ENCODE peak calls at places on chromosomes 4 and X, in six cellular contexts. B is GM12878, S is endothelial cell of umbilical vein, Q is spleen, W is body of pancreas, L is ovary. K is an unnamed sample.

GRCh38 chr4:100633269-100633668 is 115.4 kb upstream of the EMCN start:
- DNase-seq in Q (no peak), S (no peak), B (no peak), W (no peak), L (no peak), K (no peak)

GRCh38 chr4:5082381-5082780 is 31.1 kb downstream of the STK32B start:
- DNase-seq in Q (no peak), W (no peak), B (no peak), L (no peak), S (peak; percentile 33), K (no peak)

GRCh38 chr4:118736867-118737266 is 51.7 kb downstream of the METTL14 start:
- DNase-seq in Q (no peak), S (no peak), B (no peak), W (no peak), L (no peak), K (no peak)

GRCh38 chrX:3678287-3678686 is 35.2 kb downstream of the PRKX start:
- DNase-seq in Q (no peak), B (no peak), S (no peak), W (no peak), L (no peak), K (no peak)

GRCh38 chrX:110175146-110175545 is 142.7 kb downstream of the AMMECR1 start:
- DNase-seq in Q (peak; percentile 45), B (no peak), S (no peak), W (no peak), L (no peak), K (peak; percentile 85)

GRCh38 chr4:153782567-153782966 is 6.3 kb downstream of the SFRP2 start:
- DNase-seq in B (no peak), S (no peak), W (no peak), L (no peak), Q (no peak), K (peak; percentile 28)

GRCh38 chr4:147550626-147551250 is 66.5 kb upstream of the TMEM184C start:
- DNase-seq in L (no peak), W (no peak), S (peak; percentile 5), Q (no peak), B (peak; percentile 24), K (no peak)

GRCh38 chr4:182642831-182643230 is 274.4 kb downstream of the DCTD start:
- DNase-seq in L (no peak), B (no peak), Q (no peak), W (no peak), S (peak; percentile 54), K (peak; percentile 21)

GRCh38 chr4:27913738-27914137 is 1053.1 kb downstream of the STIM2 start:
- DNase-seq in L (no peak), Q (no peak), B (no peak), W (no peak), S (no peak), K (no peak)

GRCh38 chrX:130933358-130933757 is 30.3 kb upstream of the ENOX2 start:
- DNase-seq in B (no peak), L (no peak), S (no peak), W (no peak), Q (no peak), K (peak; percentile 16)

GRCh38 chr4:168743576-168743975 is 246.7 kb downstream of the PALLD start:
- DNase-seq in B (no peak), W (no peak), Q (no peak), L (no peak), S (no peak), K (no peak)

GRCh38 chr4:123744664-123745290 is 348.2 kb downstream of the SPRY1 start:
- DNase-seq in Q (no peak), S (peak; percentile 6), W (peak; percentile 6), B (no peak), L (peak; percentile 25), K (peak; percentile 44)

GRCh38 chr4:16597829-16598228 is 300.6 kb downstream of the LDB2 start:
- DNase-seq in Q (no peak), S (peak; percentile 95), L (no peak), B (no peak), W (no peak), K (no peak)

GRCh38 chr4:84966382-84967291 is at the start of gene WDFY3:
- DNase-seq in B (no peak), Q (peak; percentile 91), L (peak; percentile 81), W (peak; percentile 81), S (peak; percentile 85), K (peak; percentile 89)

GRCh38 chrX:80335062-80335830 is 85.0 kb upstream of the TENT5D start:
- DNase-seq in Q (peak; percentile 62), W (peak; percentile 74), S (no peak), B (no peak), L (peak; percentile 75), K (no peak)

GRCh38 chr4:54228563-54229501 is at the start of gene PDGFRA:
- DNase-seq in W (peak; percentile 39), Q (no peak), S (no peak), B (no peak), L (peak; percentile 88), K (no peak)

GRCh38 chr4:88225216-88226107 is 58.9 kb downstream of the PPM1K start:
- DNase-seq in W (no peak), S (peak; percentile 91), L (no peak), B (no peak), Q (no peak), K (no peak)

GRCh38 chr4:41693629-41694028 is 54.9 kb downstream of the PHOX2B start:
- DNase-seq in S (peak; percentile 38), W (no peak), Q (no peak), B (no peak), L (no peak), K (peak; percentile 57)

GRCh38 chrX:70973221-70973620 is 42.3 kb upstream of the SLC7A3 start:
- DNase-seq in L (no peak), B (no peak), W (no peak), Q (no peak), S (no peak), K (no peak)

GRCh38 chr4:152738812-152739211 is 40.7 kb downstream of the TIGD4 start:
- DNase-seq in L (no peak), S (no peak), W (no peak), B (no peak), Q (no peak), K (no peak)

GRCh38 chr4:123954220-123954619 is 557.6 kb downstream of the SPRY1 start:
- DNase-seq in Q (no peak), L (no peak), S (no peak), B (no peak), W (no peak), K (no peak)

GRCh38 chr4:25321703-25322102 is 9.1 kb downstream of the ZCCHC4 start:
- DNase-seq in L (no peak), S (no peak), B (no peak), Q (no peak), W (no peak), K (no peak)

GRCh38 chr4:23972805-23973204 is 83.0 kb upstream of the PPARGC1A start:
- DNase-seq in W (no peak), S (no peak), B (no peak), Q (no peak), L (no peak), K (no peak)

GRCh38 chrX:78199851-78200250 is 60.4 kb upstream of the TAF9B start:
- DNase-seq in Q (no peak), W (no peak), L (no peak), S (peak; percentile 21), B (no peak), K (peak; percentile 38)

GRCh38 chrX:103878466-103879151 is 46.6 kb upstream of the RAB9B start:
- DNase-seq in Q (no peak), S (peak; percentile 6), L (no peak), W (no peak), B (no peak), K (no peak)

DNA sequence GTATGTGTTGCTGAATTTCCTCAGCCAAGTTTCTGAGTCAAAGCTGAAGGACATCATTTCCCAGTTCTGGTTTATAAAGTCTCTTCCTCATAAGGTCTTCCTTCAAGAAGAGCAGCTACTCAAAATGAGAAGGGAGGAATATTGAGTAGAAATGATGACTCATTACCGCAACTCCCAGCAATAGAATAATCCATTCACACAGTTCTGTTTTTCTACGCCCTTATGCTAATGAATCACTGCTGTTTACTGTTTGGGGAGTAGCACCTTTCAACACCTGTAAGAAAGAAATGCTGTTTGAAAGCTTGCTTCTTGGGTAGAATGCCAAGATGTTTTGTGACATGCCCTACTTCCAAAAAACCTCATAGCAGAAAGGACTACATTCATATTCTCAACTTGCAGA is 147.3 kb upstream of the BANK1 start:
- DNase-seq in S (no peak), W (no peak), L (no peak), B (no peak), Q (no peak), K (peak; percentile 3)
- H3K4me3 ChIP-seq in S (no peak overlapping the region), W (no peak overlapping the region), L (no peak overlapping the region), B (no peak overlapping the region), Q (no peak overlapping the region), K (no peak overlapping the region)

GRCh38 chr4:3437998-3438846 is 3.5 kb upstream of the HGFAC start:
- DNase-seq in W (no peak), Q (no peak), B (no peak), S (no peak), L (no peak), K (no peak)

GRCh38 chr4:3436048-3436797 is 5.5 kb upstream of the HGFAC start:
- DNase-seq in B (no peak), W (no peak), L (no peak), Q (no peak), S (no peak), K (no peak)

GRCh38 chr4:3435684-3435956 is 6.1 kb upstream of the HGFAC start:
- DNase-seq in L (no peak), B (no peak), W (no peak), S (no peak), Q (no peak), K (no peak)

GRCh38 chr4:3437582-3437936 is 4.2 kb upstream of the HGFAC start:
- DNase-seq in B (no peak), W (no peak), Q (no peak), L (no peak), S (no peak), K (no peak)

DNA sequence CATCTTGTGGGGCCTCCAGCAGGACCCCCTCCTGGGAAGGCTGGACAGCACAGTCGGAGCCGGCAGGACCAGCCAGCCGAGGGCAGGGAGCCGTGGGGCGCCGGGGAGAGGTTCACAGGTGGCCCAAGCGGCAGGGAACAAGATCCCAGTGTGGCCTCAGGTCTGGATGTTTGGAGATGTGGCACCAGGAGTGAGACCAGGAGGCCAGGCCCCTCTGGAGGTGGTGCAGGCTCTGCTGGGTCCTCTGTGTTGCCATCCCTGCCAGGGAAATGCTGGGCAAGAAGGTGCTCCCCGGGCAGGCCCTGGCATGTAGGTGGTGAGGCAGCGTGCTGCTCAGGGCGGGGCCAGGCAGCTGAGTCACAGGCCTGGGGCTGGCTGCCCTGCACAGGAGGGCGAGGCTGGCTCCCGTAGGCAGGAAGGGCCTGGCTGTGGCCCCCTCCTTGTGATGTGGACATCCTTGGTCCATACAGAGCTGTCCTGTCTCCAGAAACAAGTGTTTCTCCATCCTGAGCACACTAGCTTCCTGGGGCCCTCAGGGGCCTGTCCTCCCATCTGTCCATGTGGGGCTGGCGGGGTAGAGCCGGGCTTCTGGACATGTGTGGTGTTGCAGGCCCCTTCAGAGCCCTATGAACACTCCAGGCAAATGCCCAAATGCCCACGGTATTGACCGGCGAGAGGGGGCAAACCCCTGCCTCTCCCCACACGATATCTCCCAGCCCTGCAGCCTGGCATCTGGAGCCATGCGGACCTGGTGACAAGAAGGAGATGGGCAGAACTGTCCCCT is 4.8 kb upstream of the HGFAC start:
- DNase-seq in S (peak; percentile 46), B (peak; percentile 4), Q (no peak), L (no peak), W (peak; percentile 34), K (no peak)
- TF ChIP-seq POLR2A in S (no peak), B (no peak), Q (no peak), L (no peak), W (no peak), K (no peak)

GRCh38 chr4:6943012-6943869 is 33.6 kb downstream of the TBC1D14 start:
- DNase-seq in Q (peak; percentile 73), L (no peak), B (no peak), W (no peak), S (no peak), K (no peak)
- H3K4me3 ChIP-seq in Q (peak overlapping the region; percentile 2), L (no peak overlapping the region), B (no peak overlapping the region), W (no peak overlapping the region), S (no peak overlapping the region), K (no peak overlapping the region)

GRCh38 chrX:47633671-47634590 is 4.2 kb upstream of the CFP start:
- DNase-seq in W (no peak), L (no peak), Q (no peak), S (no peak), B (no peak), K (peak; percentile 69)
- TF ChIP-seq POLR2A in W (no peak), L (no peak), Q (no peak), S (no peak), B (no peak), K (no peak)